ENCODE peak calls at places on chromosomes 1 and 21, in nine cellular contexts. A is activated naive CD8-positive, alpha-beta T cell treated with anti-CD3 and anti-CD28 coated beads for 36 hours; M is esophagus muscularis mucosa; T is nucleus accumbens; F is iris pigment epithelial cell; V is stimulated activated CD4-positive, alpha-beta T cell treated with anti-CD3 and anti-CD28 coated beads, Interleukin-2, amount 100 ng/mL, for 24 hours; D is foreskin fibroblast; P is AG08396; Q is ascending aorta. U is an unnamed sample.
A peak's percentile ranks its signal among the peaks of the same experiment; 100 is the strongest.

GRCh38 chr1:84247425-84248220 is 53.9 kb upstream of the SAMD13 start:
- DNase-seq in T (no peak), P (peak; percentile 46), A (no peak), Q (no peak), M (no peak), F (peak; percentile 99), D (peak; percentile 38), V (no peak), U (peak; percentile 95)

GRCh38 chr1:149899460-149900284 is at the start of gene BOLA1:
- DNase-seq in T (peak; percentile 94), Q (peak; percentile 96), V (peak; percentile 82), M (peak; percentile 97), D (peak; percentile 89), F (peak; percentile 94), A (peak; percentile 82), P (peak; percentile 95), U (peak; percentile 97)

GRCh38 chr1:73910466-73910865 is 287.5 kb downstream of the LRRIQ3 start:
- DNase-seq in V (no peak), M (no peak), T (no peak), F (no peak), D (no peak), A (no peak), P (no peak), Q (no peak), U (no peak)

GRCh38 chr1:182069028-182069466 is 7.5 kb upstream of the ZNF648 start:
- DNase-seq in F (peak; percentile 21), M (no peak), V (peak; percentile 41), A (peak; percentile 46), P (peak; percentile 57), T (peak; percentile 63), D (peak; percentile 8), Q (no peak), U (peak; percentile 60)

GRCh38 chr1:205188132-205188531 is 23.4 kb downstream of the DSTYK start:
- DNase-seq in A (no peak), P (no peak), M (no peak), D (no peak), F (peak; percentile 72), T (no peak), Q (no peak), V (no peak), U (peak; percentile 17)

GRCh38 chr1:170619167-170620030 is 44.5 kb upstream of the PRRX1 start:
- DNase-seq in V (no peak), Q (no peak), M (no peak), F (peak; percentile 24), T (no peak), P (no peak), A (no peak), D (peak; percentile 56), U (no peak)

GRCh38 chr1:15328785-15329480 is 80.8 kb upstream of the EFHD2 start:
- DNase-seq in V (no peak), D (peak; percentile 58), A (no peak), Q (peak; percentile 78), T (peak; percentile 31), M (no peak), F (peak; percentile 79), P (peak; percentile 70), U (no peak)

GRCh38 chr1:217311766-217312165 is 319.1 kb downstream of the GPATCH2 start:
- DNase-seq in V (no peak), M (no peak), P (no peak), D (no peak), T (peak; percentile 6), F (peak; percentile 43), Q (no peak), A (no peak), U (no peak)

GRCh38 chr1:55244476-55245109 is 29.4 kb upstream of the USP24 start:
- DNase-seq in T (no peak), Q (no peak), F (peak; percentile 70), D (no peak), V (no peak), P (no peak), A (no peak), M (no peak), U (no peak)

GRCh38 chr21:15627823-15628222 is 102.0 kb upstream of the USP25 start:
- DNase-seq in T (no peak), F (no peak), D (no peak), V (no peak), A (no peak), Q (no peak), P (no peak), M (no peak), U (no peak)

GRCh38 chr1:10900265-10900651 is 103.8 kb upstream of the CASZ1 start:
- DNase-seq in P (no peak), D (no peak), Q (no peak), V (no peak), M (no peak), F (no peak), A (no peak), T (no peak), U (no peak)

GRCh38 chr1:63980706-63981407 is 207.0 kb downstream of the ROR1 start:
- DNase-seq in D (no peak), T (no peak), P (no peak), M (no peak), V (no peak), F (no peak), A (no peak), Q (no peak), U (no peak)

GRCh38 chr21:35942211-35943144 is 117.8 kb downstream of the SETD4 start:
- DNase-seq in M (no peak), V (no peak), F (no peak), D (no peak), T (no peak), A (no peak), P (no peak), Q (no peak), U (no peak)

GRCh38 chr1:221800831-221801610 is 59.1 kb upstream of the DUSP10 start:
- DNase-seq in Q (no peak), P (no peak), V (no peak), A (no peak), T (no peak), F (no peak), D (no peak), M (no peak), U (no peak)

GRCh38 chr1:45863117-45863670 is 59.8 kb downstream of the MAST2 start:
- DNase-seq in M (no peak), D (no peak), F (no peak), P (no peak), V (no peak), T (no peak), A (no peak), Q (no peak), U (no peak)

GRCh38 chr1:109243860-109244552 is 5.3 kb upstream of the CELSR2 start:
- DNase-seq in Q (no peak), V (no peak), T (no peak), F (no peak), A (no peak), M (no peak), P (no peak), D (no peak), U (no peak)

GRCh38 chr1:201286445-201286844 is 3.1 kb downstream of the PKP1 start:
- DNase-seq in T (no peak), M (no peak), F (no peak), P (no peak), D (no peak), A (no peak), Q (no peak), V (no peak), U (no peak)

GRCh38 chr21:44878053-44878982 is 4.8 kb upstream of the PTTG1IP start:
- DNase-seq in F (peak; percentile 73), V (no peak), A (no peak), D (no peak), P (no peak), M (no peak), Q (no peak), T (no peak), U (peak; percentile 58)

GRCh38 chr1:212255705-212256307 is 29.4 kb upstream of the PPP2R5A start:
- DNase-seq in T (no peak), Q (no peak), V (no peak), A (no peak), M (no peak), P (no peak), F (peak; percentile 45), D (no peak), U (no peak)

GRCh38 chr1:9164537-9164910 is 35.6 kb upstream of the GPR157 start:
- DNase-seq in A (no peak), M (no peak), Q (no peak), V (no peak), T (no peak), F (no peak), P (no peak), D (no peak), U (no peak)

GRCh38 chr1:243568793-243569192 is 281.2 kb downstream of the AKT3 start:
- DNase-seq in T (no peak), Q (no peak), V (no peak), D (peak; percentile 26), F (peak; percentile 66), A (no peak), M (no peak), P (peak; percentile 25), U (no peak)

GRCh38 chr1:243596441-243597183 is 253.4 kb downstream of the AKT3 start:
- DNase-seq in M (no peak), P (peak; percentile 58), A (peak; percentile 33), Q (no peak), T (no peak), F (peak; percentile 98), D (peak; percentile 84), V (peak; percentile 38), U (no peak)

GRCh38 chr1:87685366-87686136 is 356.9 kb downstream of the LMO4 start:
- DNase-seq in T (no peak), M (no peak), A (no peak), D (no peak), Q (no peak), F (no peak), P (no peak), V (no peak), U (no peak)

GRCh38 chr1:160167580-160167979 is 16.2 kb downstream of the ATP1A4 start:
- DNase-seq in V (no peak), P (no peak), A (peak; percentile 26), Q (peak; percentile 9), M (no peak), T (no peak), D (no peak), F (no peak), U (no peak)

GRCh38 chr1:170410391-170411146 is 121.4 kb upstream of the GORAB start:
- DNase-seq in Q (no peak), V (no peak), T (no peak), D (peak; percentile 82), A (no peak), M (no peak), P (peak; percentile 45), F (peak; percentile 36), U (no peak)

GRCh38 chr1:246068619-246069509 is 438.2 kb downstream of the SMYD3 start:
- DNase-seq in M (no peak), Q (no peak), T (no peak), D (no peak), F (no peak), P (no peak), A (no peak), V (no peak), U (no peak)

GRCh38 chr1:15430787-15431570 is 7.3 kb upstream of the CTRC start:
- DNase-seq in A (peak; percentile 62), V (peak; percentile 87), Q (peak; percentile 84), P (peak; percentile 86), F (no peak), T (peak; percentile 58), M (no peak), D (peak; percentile 30), U (no peak)

GRCh38 chr1:150282558-150282958 is 204 bp downstream of the CIART start:
- DNase-seq in T (no peak), F (no peak), P (peak; percentile 28), D (no peak), M (no peak), V (no peak), A (no peak), Q (no peak), U (no peak)

GRCh38 chr1:164589961-164590507 is 31.1 kb downstream of the PBX1 start:
- DNase-seq in M (peak; percentile 80), D (no peak), A (no peak), Q (no peak), V (no peak), P (no peak), T (no peak), F (no peak), U (no peak)

GRCh38 chr1:202553560-202554038 is 156.7 kb downstream of the SYT2 start:
- DNase-seq in Q (peak; percentile 69), M (no peak), V (no peak), F (peak; percentile 81), A (no peak), P (no peak), T (no peak), D (no peak), U (peak; percentile 29)